ENCODE peak calls at places on chromosomes 16 and 17, in seven cellular contexts. B is endodermal cell, Q is ovary, W is cardiac muscle cell, M is spleen, H is prostate gland, E is upper lobe of right lung. U is an unnamed sample. For H3K4me1, the result is how much of the 10 kb centered on the place peaks cover.

GRCh38 chr16:46886764-46887523 is 2.8 kb downstream of the GPT2 start:
- DNase-seq in B (no peak), H (no peak), W (no peak), Q (no peak), E (no peak), M (no peak), U (no peak)

GRCh38 chr17:75843577-75844529 is at the start of gene UNC13D:
- DNase-seq in B (no peak), M (peak), H (no peak), W (no peak), Q (no peak), E (no peak), U (peak)

GRCh38 chr17:5815396-5815795 is 231.1 kb upstream of the NLRP1 start:
- DNase-seq in E (no peak), Q (no peak), M (no peak), H (no peak), B (no peak), W (no peak), U (no peak)

GRCh38 chr16:52624891-52625290 is 77.9 kb upstream of the TOX3 start:
- DNase-seq in B (no peak), W (no peak), H (no peak), E (no peak), M (no peak), Q (no peak), U (no peak)

GRCh38 chr16:3681206-3681605 is 26.7 kb downstream of the DNASE1 start:
- DNase-seq in H (no peak), W (no peak), M (no peak), Q (no peak), B (no peak), E (no peak), U (no peak)

GRCh38 chr17:78944956-78945355 is 19.8 kb upstream of the TIMP2 start:
- DNase-seq in Q (no peak), W (no peak), B (no peak), M (no peak), H (no peak), E (no peak), U (no peak)

GRCh38 chr17:43471801-43472200 is 12.0 kb upstream of the DHX8 start:
- DNase-seq in M (no peak), B (no peak), W (no peak), E (no peak), H (no peak), Q (no peak), U (no peak)

GRCh38 chr17:81002013-81002384 is 10.4 kb downstream of the CHMP6 start:
- DNase-seq in M (peak), Q (no peak), H (no peak), B (no peak), W (no peak), E (no peak), U (no peak)

GRCh38 chr16:68040506-68041288 is 17.6 kb downstream of the DUS2 start:
- DNase-seq in H (peak), E (peak), W (peak), B (peak), Q (peak), M (peak), U (peak)

GRCh38 chr17:81808778-81809555 is 5.0 kb downstream of the GCGR start:
- DNase-seq in M (no peak), B (no peak), W (no peak), E (no peak), Q (no peak), H (no peak), U (no peak)

GRCh38 chr16:72952404-72953301 is 95.3 kb downstream of the ZFHX3 start:
- DNase-seq in B (no peak), E (no peak), H (no peak), W (no peak), M (no peak), Q (no peak), U (no peak)

GRCh38 chr17:20987511-20987910 is 55.3 kb downstream of the USP22 start:
- DNase-seq in W (no peak), Q (no peak), B (peak), E (no peak), M (no peak), H (no peak), U (no peak)

GRCh38 chr16:19130852-19131808 is 17.4 kb downstream of the ITPRIPL2 start:
- DNase-seq in Q (no peak), B (peak), M (no peak), H (peak), E (peak), W (no peak), U (peak)

GRCh38 chr17:45844695-45845375 is at the start of gene SPPL2C:
- DNase-seq in H (no peak), W (no peak), M (peak), B (no peak), E (no peak), Q (no peak), U (no peak)

GRCh38 chr16:67673712-67674580 is 7.3 kb downstream of the C16orf86 start:
- DNase-seq in E (peak), H (no peak), Q (peak), W (no peak), B (peak), M (peak), U (peak)

GRCh38 chr17:73717690-73718089 is 73.4 kb upstream of the SDK2 start:
- DNase-seq in E (no peak), B (no peak), H (no peak), Q (no peak), W (no peak), M (peak), U (no peak)

GRCh38 chr16:68116256-68116853 is 31.2 kb downstream of the NFATC3 start:
- DNase-seq in Q (no peak), H (no peak), W (no peak), E (no peak), M (no peak), B (no peak), U (no peak)

GRCh38 chr17:10512856-10513255 is 5.5 kb downstream of the MYH1 start:
- DNase-seq in B (no peak), Q (no peak), M (no peak), W (no peak), H (no peak), E (no peak), U (no peak)

GRCh38 chr17:39246274-39246673 is 20.5 kb upstream of the STAC2 start:
- DNase-seq in E (no peak), Q (no peak), B (peak), W (no peak), M (peak), H (no peak), U (no peak)

GRCh38 chr17:72974605-72975232 is 117.8 kb downstream of the SLC39A11 start:
- DNase-seq in H (no peak), Q (no peak), W (no peak), B (no peak), M (no peak), E (no peak), U (no peak)

GRCh38 chr17:61972311-61972710 is 44.5 kb upstream of the INTS2 start:
- DNase-seq in H (no peak), Q (no peak), W (no peak), M (no peak), E (no peak), B (no peak), U (no peak)

GRCh38 chr17:1474402-1475189 is 17.9 kb downstream of the MYO1C start:
- DNase-seq in M (no peak), E (no peak), Q (no peak), W (no peak), B (no peak), H (no peak), U (no peak)

GRCh38 chr17:2396568-2397246 is 4.2 kb downstream of the MNT start:
- DNase-seq in H (peak), W (peak), Q (peak), M (peak), B (peak), E (peak), U (peak)

GRCh38 chr16:64250866-64251265 is 871.0 kb downstream of the CDH11 start:
- DNase-seq in H (no peak), M (no peak), B (no peak), E (no peak), W (peak), Q (no peak), U (no peak)

GRCh38 chr16:86387461-86388440 is 122.6 kb upstream of the FOXF1 start:
- DNase-seq in H (no peak), M (no peak), B (no peak), Q (no peak), E (no peak), W (no peak), U (no peak)

GRCh38 chr16:73878616-73879015 is 418.0 kb upstream of the PSMD7 start:
- DNase-seq in B (no peak), M (no peak), W (peak), Q (no peak), E (no peak), H (peak), U (no peak)

GRCh38 chr16:81939164-81940067 is 71.9 kb downstream of the SDR42E1 start:
- DNase-seq in W (no peak), B (peak), H (no peak), M (no peak), E (no peak), Q (no peak), U (no peak)

GRCh38 chr17:76239538-76240274 is 587 bp downstream of the RNF157 start:
- DNase-seq in H (no peak), M (peak), B (peak), E (no peak), W (peak), Q (peak), U (no peak)

GRCh38 chr17:30950669-30951399 is 20.0 kb upstream of the RNF135 start:
- DNase-seq in M (peak), H (peak), B (no peak), Q (no peak), E (peak), W (no peak), U (peak)

GRCh38 chr17:72393553-72393952 is 272.7 kb downstream of the SOX9 start:
- DNase-seq in M (no peak), E (no peak), B (no peak), W (no peak), Q (no peak), H (no peak), U (no peak)

GRCh38 chr17:49498037-49498615 is 3.0 kb downstream of the NGFR start:
- DNase-seq in E (no peak), Q (no peak), B (peak), W (peak), M (no peak), H (no peak), U (no peak)

GRCh38 chr17:49496183-49496865 is 1.2 kb downstream of the NGFR start:
- DNase-seq in W (peak), H (peak), M (peak), E (peak), Q (peak), B (peak), U (peak)

GRCh38 chr17:49495842-49496182 is 719 bp downstream of the NGFR start:
- DNase-seq in E (no peak), M (no peak), B (peak), Q (no peak), W (no peak), H (no peak), U (no peak)

GRCh38 chr17:49496866-49497146 is 1.7 kb downstream of the NGFR start:
- DNase-seq in Q (no peak), H (no peak), M (no peak), B (no peak), E (no peak), W (no peak), U (no peak)

GRCh38 chr17:49497147-49498036 is 2.3 kb downstream of the NGFR start:
- DNase-seq in B (peak), E (no peak), W (peak), Q (peak), H (peak), M (no peak), U (peak)
- H3K4me3 ChIP-seq in B (peak), E (peak), W (peak), Q (peak), H (peak), M (peak), U (peak)

DNA sequence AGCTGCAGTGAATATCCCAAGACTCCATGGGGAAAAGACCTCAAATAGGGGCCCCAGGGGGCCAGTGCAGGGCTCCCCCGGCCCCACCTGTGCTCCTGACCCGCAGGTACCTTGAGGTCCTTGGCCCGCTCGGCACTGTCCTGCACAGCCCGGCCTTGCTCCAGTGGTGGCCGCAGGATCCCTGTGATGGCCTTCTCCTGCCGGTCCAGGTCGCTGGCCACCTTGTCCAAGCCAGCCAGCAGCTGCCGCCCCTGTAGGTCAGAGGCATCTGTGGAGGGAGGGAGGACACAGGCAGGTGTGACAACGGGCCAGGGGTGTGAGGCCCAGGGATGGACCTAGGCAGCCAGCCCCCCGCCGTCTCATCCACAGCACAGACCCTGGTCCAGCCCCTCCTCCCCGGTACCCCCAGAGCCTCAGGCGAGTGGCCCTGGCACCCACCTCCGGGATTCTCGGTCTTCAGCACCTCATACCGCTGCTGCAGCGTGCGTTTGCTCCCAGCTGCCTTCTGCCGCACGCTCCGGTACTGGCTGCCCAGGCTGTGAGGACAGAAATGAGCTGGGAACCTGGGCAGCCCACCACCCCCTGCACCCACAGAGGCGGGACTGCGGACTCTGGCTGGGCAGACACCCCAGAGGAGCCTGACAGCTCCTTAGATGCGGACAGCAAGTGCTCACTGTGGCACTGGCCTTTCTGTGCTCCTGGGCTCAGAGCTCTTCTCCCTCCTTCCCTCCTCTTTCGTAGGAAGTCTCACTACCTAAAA is 43.7 kb downstream of the PPL start:
- DNase-seq in E (no peak), B (no peak), H (no peak), M (no peak), Q (no peak), W (no peak), U (no peak)
- H3K4me1 ChIP-seq in E (under half), B (under half), H (under half), M (under half), Q (under half), W (under half), U (under half)

GRCh38 chr16:79768594-79768993 is 168.1 kb upstream of the MAF start:
- DNase-seq in H (no peak), Q (no peak), B (no peak), E (no peak), M (no peak), W (no peak), U (no peak)
- H3K4me3 ChIP-seq in H (peak), Q (peak), B (no peak), E (peak), M (no peak), W (no peak), U (no peak)

GRCh38 chr16:17380613-17381012 is 90.1 kb downstream of the XYLT1 start:
- DNase-seq in M (no peak), W (no peak), B (no peak), E (no peak), H (no peak), Q (no peak), U (no peak)

GRCh38 chr16:17379121-17379571 is 91.6 kb downstream of the XYLT1 start:
- DNase-seq in H (no peak), E (no peak), W (peak), M (no peak), Q (peak), B (no peak), U (peak)

GRCh38 chr16:17382514-17382913 is 88.2 kb downstream of the XYLT1 start:
- DNase-seq in Q (no peak), B (no peak), M (no peak), W (peak), E (no peak), H (no peak), U (no peak)

GRCh38 chr16:17382949-17383348 is 87.8 kb downstream of the XYLT1 start:
- DNase-seq in M (no peak), W (no peak), E (no peak), Q (no peak), H (no peak), B (peak), U (no peak)

DNA sequence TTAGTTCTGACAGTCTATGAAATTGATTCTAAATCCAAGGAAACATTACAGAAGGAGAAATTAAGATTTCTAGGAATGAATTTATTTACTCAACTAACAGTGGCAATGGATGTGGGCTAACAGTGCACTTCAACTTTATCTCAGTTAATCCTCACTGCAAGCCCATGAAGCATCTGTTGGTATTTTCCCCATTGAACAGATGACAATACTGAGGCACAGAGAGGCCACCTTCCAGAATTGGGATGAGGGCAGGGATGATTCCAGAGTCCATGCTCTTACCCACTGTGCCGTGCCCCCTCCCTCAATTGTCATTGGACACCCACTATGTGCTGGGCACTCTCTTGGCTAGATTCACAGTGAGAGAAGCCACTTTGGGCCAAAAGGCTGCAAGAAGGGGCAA is 89.0 kb downstream of the XYLT1 start:
- DNase-seq in M (no peak), W (no peak), E (no peak), H (no peak), B (no peak), Q (no peak), U (no peak)
- H3K4me1 ChIP-seq in M (under half), W (half or more), E (under half), H (under half), B (under half), Q (under half), U (under half)

U was measured in left lung.